ENCODE peak calls at places on chromosomes 6 and 20, in seven cellular contexts. D is fibroblast of lung, L is GM23248, N is GM23338, I is hepatocyte, K is OCI-LY7, Z is IMR-90. S is an unnamed sample. For H3K4me1, the result is how much of the 10 kb centered on the place peaks cover.

GRCh38 chr6:152054441-152054840 is 247.0 kb downstream of the ESR1 start:
- DNase-seq in K (no peak), I (peak), N (no peak), D (no peak), L (peak), Z (no peak), S (no peak)

GRCh38 chr6:10276888-10277287 is 138.0 kb downstream of the TFAP2A start:
- DNase-seq in K (no peak), I (no peak), L (no peak), Z (no peak), D (no peak), N (no peak), S (no peak)

GRCh38 chr6:163529605-163530004 is 115.1 kb downstream of the QKI start:
- DNase-seq in L (peak), N (no peak), D (peak), Z (peak), I (peak), K (no peak), S (no peak)

GRCh38 chr20:38423541-38423940 is 11.6 kb downstream of the SNHG17 start:
- DNase-seq in N (no peak), K (no peak), Z (no peak), I (no peak), L (no peak), D (no peak), S (no peak)

GRCh38 chr20:62529916-62530642 is 54.3 kb upstream of the GATA5 start:
- DNase-seq in K (no peak), L (no peak), D (no peak), Z (no peak), I (no peak), N (no peak), S (no peak)

GRCh38 chr20:4017051-4017702 is 1.8 kb upstream of the RNF24 start:
- DNase-seq in N (peak), L (no peak), Z (no peak), K (no peak), I (no peak), D (no peak), S (no peak)

GRCh38 chr6:7542065-7542877 is 800 bp downstream of the DSP start:
- DNase-seq in Z (no peak), N (peak), D (no peak), L (peak), K (no peak), I (peak), S (no peak)

GRCh38 chr20:9903048-9903651 is 64.3 kb upstream of the PAK5 start:
- DNase-seq in I (peak), Z (no peak), L (peak), N (peak), K (peak), D (no peak), S (peak)

GRCh38 chr6:139679516-139680179 is 305.2 kb upstream of the CITED2 start:
- DNase-seq in Z (peak), N (no peak), D (peak), I (no peak), K (no peak), L (peak), S (no peak)

GRCh38 chr6:10873374-10873773 is 8.5 kb downstream of the GCM2 start:
- DNase-seq in L (no peak), K (no peak), I (no peak), Z (no peak), N (no peak), D (no peak), S (no peak)

GRCh38 chr20:9571783-9572182 is 57.4 kb downstream of the LAMP5 start:
- DNase-seq in K (no peak), Z (no peak), D (no peak), L (no peak), N (no peak), I (no peak), S (no peak)

GRCh38 chr6:113299526-113299925 is 557.6 kb upstream of the MARCKS start:
- DNase-seq in N (no peak), D (no peak), K (no peak), I (no peak), L (no peak), Z (peak), S (no peak)

GRCh38 chr6:33623895-33624381 is 2.8 kb downstream of the ITPR3 start:
- DNase-seq in I (no peak), D (no peak), L (peak), N (no peak), K (no peak), Z (no peak), S (no peak)

GRCh38 chr6:8678466-8678865 is 243.1 kb upstream of the SLC35B3 start:
- DNase-seq in D (no peak), K (no peak), I (no peak), N (no peak), Z (no peak), L (no peak), S (no peak)

GRCh38 chr6:95768539-95768938 is 191.2 kb downstream of the MANEA start:
- DNase-seq in K (no peak), N (peak), L (no peak), Z (no peak), I (peak), D (no peak), S (peak)

GRCh38 chr6:165662041-165662491 is 975 bp downstream of the PDE10A start:
- DNase-seq in N (peak), K (no peak), Z (peak), I (peak), L (peak), D (no peak), S (no peak)

GRCh38 chr6:18477301-18477941 is 90.3 kb downstream of the RNF144B start:
- DNase-seq in I (peak), N (no peak), L (peak), Z (peak), K (peak), D (no peak), S (no peak)

GRCh38 chr6:69164564-69165252 is 529.6 kb downstream of the ADGRB3 start:
- DNase-seq in L (peak), K (no peak), I (no peak), Z (no peak), N (peak), D (peak), S (no peak)

GRCh38 chr6:27940766-27941165 is 16.3 kb upstream of the OR2B6 start:
- DNase-seq in K (no peak), Z (peak), L (peak), D (no peak), N (no peak), I (no peak), S (no peak)

GRCh38 chr6:43967692-43968091 is 159.6 kb downstream of the MRPL14 start:
- DNase-seq in Z (no peak), D (no peak), I (no peak), K (no peak), L (no peak), N (no peak), S (no peak)
- H3K4me3 ChIP-seq in Z (no peak), D (no peak), I (no peak), K (no peak), L (no peak), N (no peak), S (no peak)

DNA sequence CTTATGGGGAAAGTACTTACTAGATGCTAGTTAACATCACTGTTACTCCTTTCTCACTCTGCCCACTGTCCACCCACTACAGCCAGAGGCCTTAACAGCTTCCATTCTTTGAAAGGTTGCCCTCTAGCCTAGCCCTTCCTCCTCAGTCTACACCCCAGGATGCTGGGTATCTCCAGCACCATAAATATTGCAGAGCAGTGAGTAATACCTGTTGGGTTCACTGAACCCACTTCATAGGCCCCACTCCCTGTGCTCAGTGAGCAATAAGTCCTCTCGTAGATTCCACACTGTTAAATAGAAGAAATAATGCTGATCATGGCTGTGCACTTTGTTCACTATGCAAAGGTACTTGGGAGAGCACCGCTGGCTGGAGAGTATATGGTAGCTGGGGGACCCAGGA is 87.4 kb downstream of the RSPH3 start:
- DNase-seq in L (no peak), K (peak), I (no peak), Z (no peak), N (no peak), D (no peak), S (no peak)
- H2AFZ ChIP-seq in L (no peak), K (peak), I (no peak), Z (no peak), N (no peak), D (no peak), S (no peak)

GRCh38 chr20:46081074-46081473 is 8.7 kb downstream of the NCOA5 start:
- DNase-seq in N (no peak), D (no peak), Z (no peak), K (no peak), I (no peak), L (no peak), S (no peak)
- H3K4me1 ChIP-seq in N (under half), D (under half), Z (under half), K (under half), I (under half), L (under half), S (under half)

DNA sequence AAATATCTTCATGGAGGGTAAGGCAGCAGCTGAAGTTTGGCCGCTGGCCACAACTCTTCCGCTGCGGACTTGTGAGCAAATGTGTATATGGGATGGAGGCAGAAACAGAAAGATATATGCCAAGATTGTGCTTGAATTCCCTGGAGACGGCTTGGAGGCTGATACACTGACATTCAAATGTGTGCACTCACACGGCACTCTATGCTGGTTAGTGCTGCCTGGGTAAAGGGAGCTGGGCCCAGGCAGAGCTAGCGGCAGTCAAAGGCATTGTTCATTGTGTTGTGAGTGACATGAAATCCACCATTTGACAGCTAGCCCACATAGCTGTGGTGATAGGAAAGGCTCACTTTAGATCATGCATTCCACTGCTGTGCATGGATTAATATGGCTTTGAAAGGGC is 202.7 kb downstream of the CLIC5 start:
- DNase-seq in Z (peak), N (no peak), D (peak), I (no peak), K (no peak), L (no peak), S (no peak)
- H3K4me3 ChIP-seq in Z (no peak), N (no peak), D (no peak), I (no peak), K (no peak), L (no peak), S (no peak)

GRCh38 chr20:48645666-48646065 is 182.1 kb downstream of the PREX1 start:
- DNase-seq in L (no peak), Z (no peak), I (no peak), K (no peak), N (no peak), D (no peak), S (no peak)
- H2AFZ ChIP-seq in L (no peak), Z (no peak), I (no peak), K (no peak), N (no peak), D (no peak), S (no peak)

GRCh38 chr6:26476893-26477292 is 19.1 kb downstream of the BTN2A1 start:
- DNase-seq in Z (no peak), D (no peak), L (no peak), I (no peak), K (no peak), N (no peak), S (no peak)
- H3K4me1 ChIP-seq in Z (under half), D (under half), L (under half), I (under half), K (half or more), N (under half), S (under half)

GRCh38 chr6:15681946-15682345 is 19.1 kb upstream of the DTNBP1 start:
- DNase-seq in L (no peak), N (no peak), D (no peak), I (no peak), K (no peak), Z (no peak), S (no peak)

GRCh38 chr6:15677822-15678221 is 15.0 kb upstream of the DTNBP1 start:
- DNase-seq in N (no peak), L (no peak), K (no peak), Z (no peak), D (no peak), I (no peak), S (no peak)

GRCh38 chr6:15685629-15686028 is 22.8 kb upstream of the DTNBP1 start:
- DNase-seq in D (no peak), K (no peak), I (no peak), L (no peak), N (no peak), Z (no peak), S (no peak)

GRCh38 chr6:15678514-15678913 is 15.7 kb upstream of the DTNBP1 start:
- DNase-seq in K (no peak), L (no peak), Z (no peak), D (no peak), I (no peak), N (no peak), S (no peak)

DNA sequence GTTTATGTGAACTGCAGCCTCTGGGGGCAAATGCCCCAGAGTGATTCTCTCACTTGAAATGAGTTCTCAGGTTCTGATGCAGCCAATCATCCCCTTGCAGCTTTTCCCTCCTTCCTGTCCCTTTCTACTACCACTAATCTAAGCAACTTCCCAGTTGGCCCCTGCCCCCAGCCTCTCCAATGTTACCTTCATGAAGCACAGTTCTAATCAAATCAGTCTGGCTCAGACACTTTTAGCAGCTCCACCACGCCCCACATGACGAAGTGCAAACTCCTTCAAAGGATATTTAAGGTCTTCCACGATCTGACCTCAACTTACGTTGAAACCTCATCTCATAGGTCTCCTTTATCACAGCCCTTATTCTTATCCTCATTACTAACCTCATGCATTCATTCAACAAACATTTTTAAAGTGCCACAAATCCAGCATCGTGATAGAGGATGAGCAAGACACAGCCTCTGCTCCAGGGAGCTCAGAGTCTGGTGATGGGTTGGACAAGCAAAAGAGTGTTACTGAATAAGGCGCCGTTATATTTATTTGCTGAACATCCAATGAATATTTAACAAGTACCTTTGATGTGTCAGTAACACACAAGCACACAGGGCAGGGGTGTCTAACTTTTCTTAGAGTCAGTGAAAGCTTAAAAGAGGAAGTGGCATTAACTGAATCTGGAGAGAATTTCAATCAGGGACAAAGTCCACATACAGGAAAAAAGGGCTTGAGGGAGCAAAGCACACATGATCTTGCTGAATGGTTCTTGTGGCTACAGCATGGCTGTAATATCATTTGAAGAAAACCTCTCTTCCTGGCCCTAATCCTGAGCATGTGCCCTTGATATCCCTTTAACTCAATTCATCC is 20.4 kb upstream of the DTNBP1 start:
- DNase-seq in D (no peak), L (no peak), N (no peak), Z (no peak), I (peak), K (peak), S (no peak)
- H3K4me3 ChIP-seq in D (no peak), L (no peak), N (no peak), Z (no peak), I (no peak), K (no peak), S (no peak)

S was measured in MM.1S.